ENCODE peak calls at places on chromosomes 4 and X, in six cellular contexts. One of them, this sample, is unnamed.

GRCh38 chr4:86587016-86587713 is 7.0 kb upstream of the PTPN13 start:
- DNase-seq in pancreas: no peak
- DNase-seq in stimulated activated naive CD8-positive, alpha-beta T cell treated with anti-CD3 and anti-CD28 coated beads, Interleukin-15, Interleukin-2, amounts not matched to agents 100 U/mL and 50 U/mL, for 24 hours: no peak
- DNase-seq in T-helper 1 cell: no peak
- DNase-seq in GM12892: no peak
- DNase-seq in stomach: no peak
- DNase-seq in this sample: no peak

GRCh38 chr4:80138556-80139538 is 58.5 kb upstream of the PRDM8 start:
- DNase-seq in T-helper 1 cell: peak; percentile 24
- DNase-seq in stomach: no peak
- DNase-seq in stimulated activated naive CD8-positive, alpha-beta T cell treated with anti-CD3 and anti-CD28 coated beads, Interleukin-15, Interleukin-2, amounts not matched to agents 100 U/mL and 50 U/mL, for 24 hours: peak; percentile 28
- DNase-seq in GM12892: no peak
- DNase-seq in pancreas: no peak
- DNase-seq in this sample: peak; percentile 17

GRCh38 chrX:50905334-50905733 is 5.2 kb upstream of the BMP15 start:
- DNase-seq in GM12892: no peak
- DNase-seq in stimulated activated naive CD8-positive, alpha-beta T cell treated with anti-CD3 and anti-CD28 coated beads, Interleukin-15, Interleukin-2, amounts not matched to agents 100 U/mL and 50 U/mL, for 24 hours: peak; percentile 4
- DNase-seq in pancreas: no peak
- DNase-seq in T-helper 1 cell: no peak
- DNase-seq in stomach: no peak
- DNase-seq in this sample: no peak

GRCh38 chr4:154152546-154152945 is 339.1 kb downstream of the DCHS2 start:
- DNase-seq in GM12892: no peak
- DNase-seq in T-helper 1 cell: no peak
- DNase-seq in stomach: no peak
- DNase-seq in stimulated activated naive CD8-positive, alpha-beta T cell treated with anti-CD3 and anti-CD28 coated beads, Interleukin-15, Interleukin-2, amounts not matched to agents 100 U/mL and 50 U/mL, for 24 hours: no peak
- DNase-seq in pancreas: no peak
- DNase-seq in this sample: no peak

GRCh38 chr4:26199566-26199965 is 121.2 kb upstream of the RBPJ start:
- DNase-seq in GM12892: no peak
- DNase-seq in stimulated activated naive CD8-positive, alpha-beta T cell treated with anti-CD3 and anti-CD28 coated beads, Interleukin-15, Interleukin-2, amounts not matched to agents 100 U/mL and 50 U/mL, for 24 hours: no peak
- DNase-seq in stomach: no peak
- DNase-seq in T-helper 1 cell: no peak
- DNase-seq in pancreas: no peak
- DNase-seq in this sample: no peak

GRCh38 chrX:118740276-118740889 is 13.0 kb downstream of the IL13RA1 start:
- DNase-seq in GM12892: no peak
- DNase-seq in pancreas: no peak
- DNase-seq in stomach: no peak
- DNase-seq in T-helper 1 cell: no peak
- DNase-seq in stimulated activated naive CD8-positive, alpha-beta T cell treated with anti-CD3 and anti-CD28 coated beads, Interleukin-15, Interleukin-2, amounts not matched to agents 100 U/mL and 50 U/mL, for 24 hours: no peak
- DNase-seq in this sample: no peak

GRCh38 chr4:90798948-90799347 is 671.8 kb downstream of the CCSER1 start:
- DNase-seq in stimulated activated naive CD8-positive, alpha-beta T cell treated with anti-CD3 and anti-CD28 coated beads, Interleukin-15, Interleukin-2, amounts not matched to agents 100 U/mL and 50 U/mL, for 24 hours: no peak
- DNase-seq in T-helper 1 cell: no peak
- DNase-seq in GM12892: no peak
- DNase-seq in pancreas: no peak
- DNase-seq in stomach: no peak
- DNase-seq in this sample: no peak

GRCh38 chrX:9525511-9526248 is 60.8 kb downstream of the TBL1X start:
- DNase-seq in stimulated activated naive CD8-positive, alpha-beta T cell treated with anti-CD3 and anti-CD28 coated beads, Interleukin-15, Interleukin-2, amounts not matched to agents 100 U/mL and 50 U/mL, for 24 hours: no peak
- DNase-seq in GM12892: no peak
- DNase-seq in pancreas: no peak
- DNase-seq in stomach: no peak
- DNase-seq in T-helper 1 cell: no peak
- DNase-seq in this sample: no peak

GRCh38 chr4:176788971-176789370 is 3.8 kb downstream of the VEGFC start:
- DNase-seq in stomach: no peak
- DNase-seq in T-helper 1 cell: no peak
- DNase-seq in GM12892: no peak
- DNase-seq in stimulated activated naive CD8-positive, alpha-beta T cell treated with anti-CD3 and anti-CD28 coated beads, Interleukin-15, Interleukin-2, amounts not matched to agents 100 U/mL and 50 U/mL, for 24 hours: no peak
- DNase-seq in pancreas: no peak
- DNase-seq in this sample: no peak